ENCODE peak calls at places on chromosomes 7 and 10, in five cellular contexts. H is activated T-helper 1 cell treated with anti-CD3 and anti-CD28 coated beads, Interleukin-2, amount 50 U/mL, for 16 hours; C is left colon; T is midbrain; B is PC-9. V is an unnamed sample.

GRCh38 chr7:44738876-44739665 is 9.6 kb upstream of the ZMIZ2 start:
- DNase-seq in T (no peak), H (no peak), B (no peak), C (no peak), V (no peak)

GRCh38 chr10:51224610-51225230 is 150.4 kb downstream of the PRKG1 start:
- DNase-seq in C (no peak), H (no peak), B (no peak), T (no peak), V (no peak)

GRCh38 chr10:110005716-110006115 is 2.1 kb upstream of the ADD3 start:
- DNase-seq in B (no peak), C (peak; percentile 50), T (peak; percentile 59), H (no peak), V (no peak)

GRCh38 chr7:134605978-134606923 is 40.4 kb upstream of the BPGM start:
- DNase-seq in C (peak; percentile 70), B (peak; percentile 70), T (peak; percentile 78), H (peak; percentile 19), V (peak; percentile 82)

GRCh38 chr10:114259825-114260224 is 20.8 kb downstream of the VWA2 start:
- DNase-seq in B (no peak), C (no peak), H (no peak), T (no peak), V (no peak)

GRCh38 chr10:71921319-71922027 is 42.7 kb upstream of the CHST3 start:
- DNase-seq in T (peak; percentile 72), C (peak; percentile 50), B (no peak), H (no peak), V (peak; percentile 51)

GRCh38 chr10:35191523-35191922 is 64.9 kb downstream of the CREM start:
- DNase-seq in C (no peak), T (peak; percentile 10), B (no peak), H (no peak), V (no peak)

GRCh38 chr10:117226813-117227451 is 14.0 kb upstream of the SLC18A2 start:
- DNase-seq in B (no peak), C (peak; percentile 54), H (no peak), T (peak; percentile 13), V (no peak)

GRCh38 chr7:95687759-95688343 is 84.5 kb upstream of the DYNC1I1 start:
- DNase-seq in B (peak; percentile 21), C (no peak), T (peak; percentile 67), H (no peak), V (no peak)

GRCh38 chr7:42097756-42098155 is 139.3 kb downstream of the GLI3 start:
- DNase-seq in H (no peak), B (no peak), C (no peak), T (no peak), V (no peak)

GRCh38 chr10:33271969-33272583 is 62.4 kb downstream of the NRP1 start:
- DNase-seq in C (no peak), B (no peak), H (no peak), T (no peak), V (no peak)

GRCh38 chr10:92690211-92691041 is 671 bp downstream of the HHEX start:
- DNase-seq in C (peak; percentile 62), T (no peak), B (peak; percentile 64), H (peak; percentile 52), V (peak; percentile 53)

GRCh38 chr10:12499066-12499465 is 149.7 kb downstream of the CAMK1D start:
- DNase-seq in C (no peak), H (no peak), B (no peak), T (no peak), V (no peak)

GRCh38 chr10:5299950-5300349 is 64.8 kb upstream of the UCN3 start:
- DNase-seq in T (no peak), B (no peak), C (no peak), H (no peak), V (no peak)

GRCh38 chr7:360454-361100 is 70.6 kb downstream of the FOXL3 start:
- DNase-seq in H (no peak), C (peak; percentile 2), T (no peak), B (no peak), V (no peak)

GRCh38 chr10:110717830-110718595 is 73.9 kb downstream of the RBM20 start:
- DNase-seq in H (no peak), B (no peak), C (no peak), T (peak; percentile 5), V (no peak)

GRCh38 chr10:93080350-93081046 is 6.8 kb downstream of the CYP26A1 start:
- DNase-seq in C (peak; percentile 51), T (peak; percentile 42), B (peak; percentile 44), H (peak; percentile 28), V (peak; percentile 61)

GRCh38 chr7:23418046-23418445 is 52.2 kb downstream of the IGF2BP3 start:
- DNase-seq in H (no peak), B (peak; percentile 5), C (no peak), T (no peak), V (no peak)

GRCh38 chr10:114349505-114350211 is 54.6 kb downstream of the AFAP1L2 start:
- DNase-seq in B (peak; percentile 22), T (no peak), C (no peak), H (no peak), V (no peak)

GRCh38 chr10:21032587-21033319 is 135.6 kb upstream of the NEBL start:
- DNase-seq in H (no peak), C (no peak), B (no peak), T (no peak), V (no peak)

GRCh38 chr7:34652784-34653183 is 5.2 kb upstream of the NPSR1 start:
- DNase-seq in H (no peak), C (peak; percentile 38), T (no peak), B (no peak), V (no peak)

GRCh38 chr10:48798486-48799254 is 114.0 kb downstream of the WDFY4 start:
- DNase-seq in H (no peak), T (no peak), B (no peak), C (no peak), V (no peak)

GRCh38 chr7:107971613-107972012 is 31.3 kb downstream of the LAMB1 start:
- DNase-seq in B (no peak), H (no peak), T (no peak), C (no peak), V (no peak)

GRCh38 chr10:23081891-23082290 is 13.5 kb upstream of the MSRB2 start:
- DNase-seq in T (no peak), C (no peak), H (no peak), B (no peak), V (no peak)

GRCh38 chr7:121327671-121328070 is 1.1 kb upstream of the WNT16 start:
- DNase-seq in T (no peak), C (no peak), B (no peak), H (no peak), V (no peak)

GRCh38 chr7:110386914-110387313 is 704.0 kb upstream of the LRRN3 start:
- DNase-seq in T (no peak), C (no peak), B (peak; percentile 81), H (no peak), V (no peak)

GRCh38 chr7:132519936-132520335 is 56.3 kb downstream of the PLXNA4 start:
- DNase-seq in T (no peak), H (no peak), B (no peak), C (no peak), V (no peak)

GRCh38 chr10:12228851-12229250 is 32.9 kb downstream of the CDC123 start:
- DNase-seq in C (no peak), T (no peak), H (no peak), B (no peak), V (no peak)

GRCh38 chr10:7956508-7956907 is 98.0 kb upstream of the GATA3 start:
- DNase-seq in B (no peak), C (no peak), H (no peak), T (no peak), V (no peak)

GRCh38 chr7:28626629-28627262 is 214.4 kb downstream of the CREB5 start:
- DNase-seq in B (peak; percentile 27), T (no peak), C (peak; percentile 16), H (no peak), V (no peak)

GRCh38 chr10:49605177-49605938 is 4.8 kb upstream of the SLC18A3 start:
- DNase-seq in T (peak; percentile 20), B (no peak), H (no peak), C (no peak), V (peak; percentile 32)

GRCh38 chr10:132850246-132850645 is 64.3 kb upstream of the NKX6-2 start:
- DNase-seq in T (no peak), C (no peak), H (no peak), B (no peak), V (peak; percentile 33)

GRCh38 chr10:69335063-69335587 is 56.8 kb downstream of the HK1 start:
- DNase-seq in B (peak; percentile 57), C (no peak), T (peak; percentile 32), H (no peak), V (peak; percentile 70)

V was measured in ureter.